ENCODE peak calls at places on chromosomes 5 and 9, in seven cellular contexts. K is activated naive CD4-positive, alpha-beta T cell treated with anti-CD3 and anti-CD28 coated beads, Interleukin-2, amount 50 U/mL, for 16 hours; W is T-helper 9 cell; T is EL; J is stromal cell of bone marrow; B is GM03348; S is brain microvascular endothelial cell. M is an unnamed sample.

GRCh38 chr9:101018391-101018990 is 10.0 kb upstream of the PLPPR1 start:
- DNase-seq in K (no peak), W (no peak), T (no peak), J (no peak), B (no peak), S (no peak), M (no peak)

GRCh38 chr9:109182940-109183798 is 16.1 kb upstream of the FRRS1L start:
- DNase-seq in K (no peak), W (no peak), T (peak), J (no peak), B (peak), S (peak), M (peak)

GRCh38 chr5:151617841-151618710 is 26.9 kb upstream of the FAT2 start:
- DNase-seq in K (no peak), W (no peak), T (no peak), J (no peak), B (no peak), S (no peak), M (peak)

GRCh38 chr9:6040077-6040476 is 24.7 kb upstream of the RANBP6 start:
- DNase-seq in K (no peak), W (no peak), T (no peak), J (no peak), B (no peak), S (no peak), M (no peak)

GRCh38 chr5:77239126-77239741 is 28.8 kb downstream of the PDE8B start:
- DNase-seq in K (no peak), W (no peak), T (peak), J (no peak), B (peak), S (peak), M (peak)

GRCh38 chr5:171419663-171420428 is 399 bp downstream of the FGF18 start:
- DNase-seq in K (peak), W (peak), T (peak), J (no peak), B (peak), S (no peak), M (peak)

GRCh38 chr9:129281506-129282145 is 103.6 kb upstream of the IER5L start:
- DNase-seq in K (no peak), W (no peak), T (no peak), J (no peak), B (no peak), S (no peak), M (no peak)

GRCh38 chr5:36606437-36607113 is at the start of gene SLC1A3:
- DNase-seq in K (peak), W (no peak), T (peak), J (peak), B (peak), S (peak), M (peak)

GRCh38 chr9:19998823-19999455 is 210.1 kb upstream of the SLC24A2 start:
- DNase-seq in K (no peak), W (no peak), T (peak), J (no peak), B (no peak), S (peak), M (peak)

GRCh38 chr9:75184471-75184870 is 96.2 kb downstream of the OSTF1 start:
- DNase-seq in K (no peak), W (no peak), T (peak), J (no peak), B (no peak), S (no peak), M (peak)

GRCh38 chr9:121863931-121864330 is 212.5 kb downstream of the DAB2IP start:
- DNase-seq in K (no peak), W (no peak), T (peak), J (no peak), B (peak), S (no peak), M (peak)

GRCh38 chr5:159091051-159091450 is 8.7 kb downstream of the EBF1 start:
- DNase-seq in K (no peak), W (no peak), T (no peak), J (no peak), B (no peak), S (no peak), M (no peak)

GRCh38 chr9:114163517-114163924 is 8.2 kb downstream of the COL27A1 start:
- DNase-seq in K (no peak), W (no peak), T (peak), J (no peak), B (peak), S (no peak), M (peak)

GRCh38 chr9:133386338-133386737 is 10.2 kb downstream of the STKLD1 start:
- DNase-seq in K (no peak), W (no peak), T (no peak), J (no peak), B (no peak), S (no peak), M (no peak)

GRCh38 chr5:171509467-171509866 is 90.0 kb downstream of the FGF18 start:
- DNase-seq in K (no peak), W (no peak), T (no peak), J (no peak), B (no peak), S (no peak), M (no peak)

GRCh38 chr9:35027871-35028270 is 38.3 kb downstream of the DNAJB5 start:
- DNase-seq in K (no peak), W (no peak), T (no peak), J (no peak), B (no peak), S (no peak), M (peak)

GRCh38 chr5:31833005-31833404 is 194.1 kb downstream of the PDZD2 start:
- DNase-seq in K (no peak), W (no peak), T (no peak), J (no peak), B (no peak), S (no peak), M (peak)

GRCh38 chr9:28014212-28014611 is 440.9 kb upstream of the C9orf72 start:
- DNase-seq in K (no peak), W (no peak), T (no peak), J (no peak), B (no peak), S (no peak), M (no peak)

GRCh38 chr9:15086096-15087030 is 176.1 kb upstream of the FREM1 start:
- DNase-seq in K (no peak), W (no peak), T (no peak), J (no peak), B (peak), S (no peak), M (peak)

GRCh38 chr9:111474385-111474784 is 9.8 kb downstream of the ECPAS start:
- DNase-seq in K (no peak), W (no peak), T (no peak), J (no peak), B (no peak), S (no peak), M (no peak)

GRCh38 chr9:136859821-136860269 is 6.3 kb downstream of the EDF1 start:
- DNase-seq in K (no peak), W (no peak), T (no peak), J (no peak), B (no peak), S (no peak), M (no peak)

GRCh38 chr5:69231851-69232250 is 2.8 kb upstream of the CDK7 start:
- DNase-seq in K (no peak), W (no peak), T (no peak), J (peak), B (no peak), S (no peak), M (peak)

GRCh38 chr5:178113841-178114324 is 551 bp downstream of the N4BP3 start:
- DNase-seq in K (peak), W (no peak), T (no peak), J (no peak), B (no peak), S (no peak), M (no peak)

GRCh38 chr9:70470050-70471015 is 55.9 kb upstream of the KLF9 start:
- DNase-seq in K (no peak), W (no peak), T (no peak), J (no peak), B (peak), S (no peak), M (no peak)

GRCh38 chr9:126113756-126114408 is 212.7 kb upstream of the MVB12B start:
- DNase-seq in K (no peak), W (no peak), T (no peak), J (no peak), B (no peak), S (no peak), M (no peak)

GRCh38 chr5:154395407-154396106 is 50.2 kb upstream of the SAP30L start:
- DNase-seq in K (no peak), W (no peak), T (no peak), J (no peak), B (no peak), S (no peak), M (peak)

GRCh38 chr9:95993342-95993741 is 117.9 kb downstream of the ERCC6L2 start:
- DNase-seq in K (peak), W (no peak), T (no peak), J (no peak), B (no peak), S (no peak), M (no peak)

GRCh38 chr5:1470762-1471211 is 25.5 kb upstream of the SLC6A3 start:
- DNase-seq in K (no peak), W (no peak), T (no peak), J (no peak), B (no peak), S (no peak), M (no peak)

GRCh38 chr5:94181940-94182339 is 436.5 kb downstream of the KIAA0825 start:
- DNase-seq in K (no peak), W (no peak), T (peak), J (no peak), B (no peak), S (no peak), M (no peak)

M was measured in M059J.